ENCODE peak calls at places on chromosome 11, in eight cellular contexts. R, X, Y, T, I, W, U and H are unnamed samples.

GRCh38 chr11:119737678-119738439 is 8.9 kb upstream of the NECTIN1 start:
- DNase-seq in R (no peak), X (no peak), W (no peak), T (no peak), Y (no peak), U (no peak), I (no peak), H (no peak)

GRCh38 chr11:36249271-36249670 is 40.0 kb downstream of the COMMD9 start:
- DNase-seq in T (peak; percentile 97), Y (no peak), X (no peak), I (no peak), R (no peak), U (no peak), W (no peak), H (no peak)

GRCh38 chr11:101453682-101454081 is 130.1 kb downstream of the TRPC6 start:
- DNase-seq in I (no peak), U (no peak), R (no peak), T (peak; percentile 72), X (no peak), Y (no peak), W (no peak), H (no peak)

GRCh38 chr11:62245271-62245753 is 3.3 kb downstream of the SCGB1D2 start:
- DNase-seq in X (peak; percentile 11), I (no peak), U (peak; percentile 25), R (no peak), Y (no peak), W (no peak), T (peak; percentile 35), H (no peak)

GRCh38 chr11:17744151-17744940 is 9.8 kb downstream of the KCNC1 start:
- DNase-seq in Y (no peak), I (no peak), R (peak; percentile 21), T (no peak), X (no peak), W (no peak), U (no peak), H (no peak)

GRCh38 chr11:112128483-112129121 is 35.3 kb downstream of the IL18 start:
- DNase-seq in U (no peak), R (no peak), X (no peak), I (no peak), W (no peak), T (peak; percentile 75), Y (no peak), H (no peak)

GRCh38 chr11:112797653-112798293 is 163.4 kb upstream of the NCAM1 start:
- DNase-seq in R (no peak), Y (peak; percentile 67), W (no peak), I (no peak), U (peak; percentile 71), T (peak; percentile 31), X (peak; percentile 54), H (peak; percentile 26)

GRCh38 chr11:11640152-11640551 is 18.3 kb upstream of the GALNT18 start:
- DNase-seq in I (no peak), T (no peak), U (no peak), X (no peak), W (no peak), R (no peak), Y (no peak), H (no peak)

GRCh38 chr11:125404136-125404810 is 91.8 kb downstream of the FEZ1 start:
- DNase-seq in Y (no peak), X (no peak), R (peak; percentile 48), I (no peak), U (peak; percentile 20), W (no peak), T (no peak), H (no peak)

GRCh38 chr11:41461057-41461681 is 1.7 kb upstream of the LRRC4C start:
- DNase-seq in X (no peak), U (no peak), Y (no peak), T (peak; percentile 29), R (no peak), W (no peak), I (no peak), H (no peak)

GRCh38 chr11:61694971-61695706 is 14.9 kb downstream of the DAGLA start:
- DNase-seq in Y (peak; percentile 60), R (no peak), X (no peak), T (no peak), U (no peak), W (no peak), I (no peak), H (peak; percentile 25)

GRCh38 chr11:2535673-2536439 is 91.0 kb downstream of the KCNQ1 start:
- DNase-seq in X (no peak), R (peak; percentile 53), U (no peak), W (no peak), I (no peak), T (no peak), Y (no peak), H (no peak)

GRCh38 chr11:846496-847098 is 3.9 kb downstream of the TSPAN4 start:
- DNase-seq in T (peak; percentile 87), X (no peak), U (no peak), W (no peak), I (no peak), Y (no peak), R (no peak), H (no peak)

GRCh38 chr11:437228-437870 is 4.5 kb downstream of the ANO9 start:
- DNase-seq in I (no peak), Y (no peak), X (no peak), U (no peak), T (no peak), R (peak; percentile 48), W (no peak), H (no peak)

GRCh38 chr11:36373040-36374010 is 77.2 kb downstream of the PRR5L start:
- DNase-seq in W (no peak), U (no peak), T (no peak), R (no peak), X (no peak), Y (no peak), I (no peak), H (no peak)